ENCODE peak calls at places on chromosome 1, in five cellular contexts. S, D, M, N and L are unnamed samples.

GRCh38 chr1:202241376-202242079 is 47.9 kb downstream of the LGR6 start:
- DNase-seq in M (no peak), N (no peak), S (no peak), D (peak), L (peak)

GRCh38 chr1:225440380-225440957 is 12.6 kb upstream of the LBR start:
- DNase-seq in M (no peak), N (no peak), S (no peak), D (no peak), L (no peak)

GRCh38 chr1:33276573-33277298 is 20.4 kb downstream of the ZNF362 start:
- DNase-seq in S (no peak), D (peak), N (no peak), M (no peak), L (no peak)

GRCh38 chr1:15390667-15391066 is 19.0 kb upstream of the EFHD2 start:
- DNase-seq in M (no peak), S (no peak), D (no peak), N (no peak), L (no peak)

GRCh38 chr1:111990878-111991760 is 1.7 kb upstream of the KCND3 start:
- DNase-seq in M (no peak), D (peak), S (peak), N (peak), L (peak)

GRCh38 chr1:17082761-17083160 is 28.9 kb upstream of the SDHB start:
- DNase-seq in S (no peak), N (no peak), D (no peak), M (no peak), L (no peak)

GRCh38 chr1:225863167-225863566 is 19.0 kb downstream of the TMEM63A start:
- DNase-seq in D (no peak), S (no peak), M (no peak), N (no peak), L (peak)

GRCh38 chr1:59146651-59147358 is 150.1 kb upstream of the FGGY start:
- DNase-seq in D (peak), M (peak), N (no peak), S (peak), L (peak)